ENCODE peak calls at places on chromosomes 5 and 9, in five cellular contexts. M, G, E, X and R are unnamed samples. For H3K4me1, the result is how much of the 10 kb centered on the place peaks cover.

GRCh38 chr5:132009706-132010405 is 1.6 kb downstream of the ACSL6 start:
- DNase-seq in M (no peak), G (no peak), E (no peak), X (no peak), R (peak)

GRCh38 chr5:40984884-40985283 is 75.6 kb downstream of the C7 start:
- DNase-seq in M (no peak), G (no peak), E (no peak), X (no peak), R (no peak)

GRCh38 chr5:149206524-149207141 is 65.0 kb upstream of the AFAP1L1 start:
- DNase-seq in M (no peak), G (no peak), E (peak), X (no peak), R (no peak)

GRCh38 chr9:87119328-87119881 is 172.1 kb upstream of the GAS1 start:
- DNase-seq in M (no peak), G (no peak), E (no peak), X (peak), R (no peak)

GRCh38 chr5:54415147-54415546 is 40.4 kb upstream of the HSPB3 start:
- DNase-seq in M (no peak), G (no peak), E (no peak), X (no peak), R (no peak)

GRCh38 chr5:96881511-96882115 is 5.3 kb downstream of the ERAP2 start:
- DNase-seq in M (no peak), G (no peak), E (no peak), X (no peak), R (no peak)

GRCh38 chr5:14267166-14267838 is 124.2 kb downstream of the TRIO start:
- DNase-seq in M (no peak), G (no peak), E (no peak), X (no peak), R (no peak)

GRCh38 chr9:98807070-98807810 is at the start of gene GALNT12:
- DNase-seq in M (peak), G (peak), E (no peak), X (no peak), R (peak)

GRCh38 chr5:137751869-137752491 is 2.2 kb downstream of the HNRNPA0 start:
- DNase-seq in M (no peak), G (peak), E (no peak), X (peak), R (no peak)

GRCh38 chr5:157651623-157652376 is 438 bp downstream of the SOX30 start:
- DNase-seq in M (peak), G (peak), E (no peak), X (peak), R (peak)

GRCh38 chr5:63963080-63963735 is 963 bp upstream of the HTR1A start:
- DNase-seq in M (no peak), G (no peak), E (no peak), X (peak), R (no peak)

GRCh38 chr5:125295405-125295872 is 549.0 kb upstream of the ZNF608 start:
- DNase-seq in M (no peak), G (no peak), E (no peak), X (no peak), R (no peak)

GRCh38 chr9:127336708-127337352 is 60.1 kb upstream of the SLC2A8 start:
- DNase-seq in M (peak), G (no peak), E (peak), X (peak), R (no peak)

GRCh38 chr9:32011049-32011448 is 373.4 kb upstream of the ACO1 start:
- DNase-seq in M (no peak), G (no peak), E (no peak), X (no peak), R (no peak)

DNA sequence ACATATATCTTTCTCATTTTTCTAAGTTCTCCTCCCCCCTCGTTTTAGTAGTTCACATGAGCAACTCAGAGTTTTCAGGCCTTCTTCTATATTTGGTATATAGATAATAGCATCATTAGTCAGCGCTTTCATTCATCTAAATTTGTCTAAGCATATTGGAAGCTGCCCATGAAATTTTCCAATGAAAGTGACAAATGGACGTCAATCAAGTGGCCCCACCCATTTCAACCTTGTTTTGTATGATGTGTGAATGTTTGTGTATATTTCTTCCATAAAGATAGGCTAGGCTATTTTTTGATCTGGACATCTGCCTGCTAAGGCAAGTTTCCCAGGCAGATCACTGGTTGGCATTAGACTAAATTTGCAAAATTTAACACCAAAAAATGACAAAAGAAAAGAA is 104.0 kb upstream of the SSBP2 start:
- DNase-seq in M (no peak), G (no peak), E (no peak), X (no peak), R (no peak)
- H3K4me1 ChIP-seq in M (under half), G (under half), E (half or more), X (under half), R (under half)

GRCh38 chr5:476102-476813 is 33.3 kb downstream of the EXOC3 start:
- DNase-seq in M (no peak), G (no peak), E (no peak), X (no peak), R (no peak)
- H3K4me3 ChIP-seq in M (no peak), G (no peak), E (no peak), X (no peak), R (no peak)

GRCh38 chr5:180799194-180799593 is 3.4 kb downstream of the MGAT1 start:
- DNase-seq in M (no peak), G (no peak), E (peak), X (no peak), R (no peak)
- H3K4me1 ChIP-seq in M (half or more), G (half or more), E (half or more), X (under half), R (half or more)

DNA sequence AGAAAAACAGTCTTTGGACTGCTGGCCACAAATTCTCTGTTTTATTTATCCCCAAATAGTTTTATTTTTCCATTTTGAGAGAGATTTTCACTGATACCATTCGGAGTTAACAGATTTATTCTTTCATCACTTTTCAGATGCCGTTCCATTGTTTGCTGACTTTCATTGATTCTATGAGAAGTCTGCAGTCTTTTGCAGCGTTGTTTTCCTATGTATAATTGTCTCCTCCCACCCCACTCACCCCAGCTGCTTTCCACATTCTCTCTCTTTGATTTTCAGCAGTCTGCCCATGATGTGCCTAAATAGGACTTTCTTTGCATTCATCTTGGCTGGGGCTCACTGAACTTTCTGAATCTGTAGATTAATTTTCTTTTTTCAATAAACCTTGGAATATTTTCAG is 107.6 kb downstream of the C9orf50 start:
- DNase-seq in M (no peak), G (no peak), E (no peak), X (no peak), R (no peak)
- H3K4me3 ChIP-seq in M (no peak), G (no peak), E (no peak), X (no peak), R (no peak)

DNA sequence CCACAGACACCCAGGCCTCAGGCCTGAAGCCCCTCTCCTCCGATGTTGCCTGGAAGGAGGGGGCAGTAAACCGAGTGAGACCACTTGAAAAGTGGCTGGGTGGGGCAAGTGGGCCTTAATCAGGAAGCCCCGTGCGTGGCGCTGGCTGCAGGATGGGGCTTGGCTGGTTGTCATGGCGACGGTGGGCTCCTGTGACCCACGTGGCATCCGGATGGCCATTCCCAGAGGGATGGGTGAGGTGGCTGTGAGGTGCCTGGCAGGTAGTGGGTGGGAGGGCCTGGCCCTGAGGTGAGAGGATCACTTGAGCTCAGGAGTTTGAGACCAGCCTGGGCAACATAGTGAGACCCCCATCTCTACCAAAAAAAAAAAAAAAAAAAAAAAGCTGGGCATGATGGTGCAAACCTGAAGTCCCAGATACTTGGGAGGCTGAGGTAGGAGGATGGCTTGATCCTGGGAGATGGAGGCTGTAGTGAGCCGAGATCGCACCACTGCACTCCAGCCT is 5.2 kb downstream of the GPSM1 start:
- DNase-seq in M (no peak), G (no peak), E (no peak), X (no peak), R (no peak)
- H3K4me1 ChIP-seq in M (under half), G (under half), E (under half), X (under half), R (under half)

DNA sequence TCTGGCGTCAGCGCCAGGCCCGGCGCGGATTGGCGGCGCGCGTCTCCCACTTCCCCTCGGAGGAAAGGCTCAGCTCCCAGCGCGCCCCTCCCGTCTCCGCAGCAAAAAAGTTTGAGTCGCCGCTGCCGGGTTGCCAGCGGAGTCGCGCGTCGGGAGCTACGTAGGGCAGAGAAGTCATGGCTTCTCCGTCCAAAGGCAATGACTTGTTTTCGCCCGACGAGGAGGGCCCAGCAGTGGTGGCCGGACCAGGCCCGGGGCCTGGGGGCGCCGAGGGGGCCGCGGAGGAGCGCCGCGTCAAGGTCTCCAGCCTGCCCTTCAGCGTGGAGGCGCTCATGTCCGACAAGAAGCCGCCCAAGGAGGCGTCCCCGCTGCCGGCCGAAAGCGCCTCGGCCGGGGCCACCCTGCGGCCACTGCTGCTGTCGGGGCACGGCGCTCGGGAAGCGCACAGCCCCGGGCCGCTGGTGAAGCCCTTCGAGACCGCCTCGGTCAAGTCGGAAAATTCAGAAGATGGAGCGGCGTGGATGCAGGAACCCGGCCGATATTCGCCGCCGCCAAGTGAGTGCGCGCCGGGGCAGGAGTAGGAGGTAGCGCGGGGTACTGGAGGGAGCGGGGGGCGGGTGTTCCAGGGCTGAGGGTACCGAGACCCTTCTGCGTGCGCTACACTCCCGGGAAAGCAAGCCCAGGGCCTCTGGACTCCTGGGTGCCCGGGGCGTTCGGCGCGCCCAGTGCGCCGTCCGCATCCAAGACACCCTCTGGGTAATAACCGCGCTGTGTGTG is at the start of gene MSX2:
- DNase-seq in M (no peak), G (no peak), E (peak), X (peak), R (no peak)
- H3K4me3 ChIP-seq in M (peak), G (no peak), E (peak), X (peak), R (no peak)

GRCh38 chr9:88870627-88871026 is 120.6 kb upstream of the S1PR3 start:
- DNase-seq in M (no peak), G (no peak), E (no peak), X (peak), R (no peak)
- H3K4me1 ChIP-seq in M (under half), G (under half), E (under half), X (under half), R (under half)

GRCh38 chr5:160198886-160199409 is 30.4 kb upstream of the FABP6 start:
- DNase-seq in M (no peak), G (no peak), E (no peak), X (no peak), R (no peak)

GRCh38 chr5:160197341-160198147 is 31.8 kb upstream of the FABP6 start:
- DNase-seq in M (no peak), G (no peak), E (no peak), X (peak), R (no peak)

GRCh38 chr5:160198148-160198545 is 31.2 kb upstream of the FABP6 start:
- DNase-seq in M (no peak), G (no peak), E (no peak), X (no peak), R (no peak)

GRCh38 chr5:160199410-160199911 is 29.8 kb upstream of the FABP6 start:
- DNase-seq in M (peak), G (peak), E (no peak), X (peak), R (peak)
- H3K4me3 ChIP-seq in M (peak), G (peak), E (peak), X (peak), R (peak)

GRCh38 chr5:69167488-69167845 is 517 bp downstream of the CCNB1 start:
- DNase-seq in M (no peak), G (no peak), E (no peak), X (no peak), R (no peak)

GRCh38 chr5:69170969-69171368 is 4.0 kb downstream of the CCNB1 start:
- DNase-seq in M (no peak), G (no peak), E (no peak), X (no peak), R (no peak)

GRCh38 chr5:69166686-69167487 is at the start of gene CCNB1:
- DNase-seq in M (peak), G (peak), E (peak), X (peak), R (peak)
- H3K4me1 ChIP-seq in M (under half), G (under half), E (under half), X (under half), R (under half)